ENCODE peak calls at places on chromosomes 6 and 20, in eight cellular contexts. B, Q, S, I, C, Y, W and Z are unnamed samples.

GRCh38 chr6:160259585-160259984 is 964 bp upstream of the SLC22A2 start:
- DNase-seq in B (peak), Q (no peak), S (no peak), I (no peak), C (no peak), Y (no peak), W (no peak), Z (no peak)

GRCh38 chr20:17518339-17519052 is 12.7 kb downstream of the BFSP1 start:
- DNase-seq in B (peak), Q (no peak), S (no peak), I (peak), C (no peak), Y (no peak), W (no peak), Z (no peak)

GRCh38 chr20:57427239-57428127 is 36.3 kb downstream of the RBM38 start:
- DNase-seq in B (no peak), Q (no peak), S (no peak), I (no peak), C (no peak), Y (no peak), W (no peak), Z (no peak)

GRCh38 chr20:19492937-19493336 is 265.1 kb upstream of the RIN2 start:
- DNase-seq in B (no peak), Q (no peak), S (no peak), I (no peak), C (no peak), Y (no peak), W (no peak), Z (no peak)

GRCh38 chr6:34684364-34684763 is 12.2 kb downstream of the ILRUN start:
- DNase-seq in B (no peak), Q (no peak), S (no peak), I (no peak), C (no peak), Y (no peak), W (no peak), Z (no peak)

GRCh38 chr6:122722746-122723145 is 56.8 kb upstream of the FABP7 start:
- DNase-seq in B (no peak), Q (no peak), S (no peak), I (no peak), C (no peak), Y (peak), W (no peak), Z (no peak)

GRCh38 chr20:40562031-40562430 is 127.0 kb downstream of the MAFB start:
- DNase-seq in B (peak), Q (no peak), S (no peak), I (peak), C (no peak), Y (no peak), W (peak), Z (peak)

GRCh38 chr6:32855467-32856174 is 1.6 kb downstream of the PSMB9 start:
- DNase-seq in B (no peak), Q (no peak), S (no peak), I (no peak), C (no peak), Y (no peak), W (no peak), Z (no peak)

GRCh38 chr6:76592561-76592960 is 520.1 kb upstream of the IMPG1 start:
- DNase-seq in B (no peak), Q (no peak), S (no peak), I (no peak), C (no peak), Y (no peak), W (no peak), Z (peak)

GRCh38 chr20:63501818-63502670 is 3.2 kb upstream of the EEF1A2 start:
- DNase-seq in B (peak), Q (peak), S (no peak), I (no peak), C (no peak), Y (no peak), W (no peak), Z (no peak)

GRCh38 chr20:33442136-33443005 is 1.2 kb downstream of the SNTA1 start:
- DNase-seq in B (peak), Q (no peak), S (peak), I (no peak), C (no peak), Y (no peak), W (no peak), Z (no peak)

GRCh38 chr6:37994238-37994637 is 174.7 kb downstream of the ZFAND3 start:
- DNase-seq in B (no peak), Q (peak), S (no peak), I (peak), C (no peak), Y (peak), W (no peak), Z (no peak)

GRCh38 chr6:38518511-38519304 is 121.0 kb downstream of the BTBD9 start:
- DNase-seq in B (no peak), Q (no peak), S (no peak), I (no peak), C (no peak), Y (no peak), W (no peak), Z (no peak)

GRCh38 chr20:58839474-58839874 is 11.2 kb downstream of the GNAS-AS1 start:
- DNase-seq in B (peak), Q (no peak), S (peak), I (peak), C (peak), Y (peak), W (no peak), Z (no peak)

GRCh38 chr20:11130554-11131166 is 456.9 kb upstream of the JAG1 start:
- DNase-seq in B (no peak), Q (no peak), S (no peak), I (no peak), C (no peak), Y (no peak), W (no peak), Z (peak)

GRCh38 chr20:50992733-50993457 is 30.0 kb downstream of the KCNG1 start:
- DNase-seq in B (peak), Q (peak), S (peak), I (peak), C (peak), Y (peak), W (no peak), Z (peak)

GRCh38 chr6:159981591-159982245 is 12.8 kb downstream of the IGF2R start:
- DNase-seq in B (no peak), Q (no peak), S (peak), I (peak), C (no peak), Y (peak), W (no peak), Z (no peak)

GRCh38 chr6:103617642-103618041 is 1242.1 kb downstream of the HACE1 start:
- DNase-seq in B (no peak), Q (no peak), S (no peak), I (no peak), C (no peak), Y (no peak), W (no peak), Z (peak)

GRCh38 chr6:81786159-81786558 is 33.7 kb upstream of the TENT5A start:
- DNase-seq in B (no peak), Q (no peak), S (no peak), I (peak), C (no peak), Y (no peak), W (no peak), Z (no peak)